ENCODE peak calls at places on chromosome 17, in ten cellular contexts. One of them, this sample, is unnamed.

GRCh38 chr17:81976332-81977210 is 858 bp upstream of the ASPSCR1 start:
- DNase-seq in HFFc6: no peak
- DNase-seq in GM10248: no peak
- DNase-seq in WTC11: peak; percentile 63
- DNase-seq in B cell: no peak
- DNase-seq in IMR-90: no peak
- DNase-seq in pancreas: peak; percentile 75
- DNase-seq in OCI-LY7: peak; percentile 48
- DNase-seq in prostate gland: no peak
- DNase-seq in fibroblast of villous mesenchyme: no peak
- DNase-seq in this sample: no peak

GRCh38 chr17:6393368-6393952 is 41.5 kb downstream of the AIPL1 start:
- DNase-seq in GM10248: no peak
- DNase-seq in WTC11: no peak
- DNase-seq in OCI-LY7: no peak
- DNase-seq in prostate gland: no peak
- DNase-seq in HFFc6: no peak
- DNase-seq in IMR-90: no peak
- DNase-seq in fibroblast of villous mesenchyme: no peak
- DNase-seq in pancreas: no peak
- DNase-seq in B cell: no peak
- DNase-seq in this sample: no peak

GRCh38 chr17:1462164-1463112 is 6.4 kb upstream of the CRK start:
- DNase-seq in WTC11: no peak
- DNase-seq in prostate gland: no peak
- DNase-seq in fibroblast of villous mesenchyme: peak; percentile 52
- DNase-seq in GM10248: no peak
- DNase-seq in OCI-LY7: no peak
- DNase-seq in HFFc6: no peak
- DNase-seq in IMR-90: no peak
- DNase-seq in B cell: peak; percentile 4
- DNase-seq in pancreas: peak; percentile 24
- DNase-seq in this sample: no peak

GRCh38 chr17:47305302-47305923 is 18.3 kb upstream of the EFCAB13 start:
- DNase-seq in fibroblast of villous mesenchyme: peak; percentile 86
- DNase-seq in GM10248: no peak
- DNase-seq in IMR-90: peak; percentile 93
- DNase-seq in OCI-LY7: no peak
- DNase-seq in prostate gland: no peak
- DNase-seq in WTC11: no peak
- DNase-seq in HFFc6: peak; percentile 90
- DNase-seq in pancreas: no peak
- DNase-seq in B cell: no peak
- DNase-seq in this sample: no peak

GRCh38 chr17:142876-143784 is 5.8 kb downstream of the SCGB1C2 start:
- DNase-seq in WTC11: no peak
- DNase-seq in B cell: no peak
- DNase-seq in pancreas: peak; percentile 13
- DNase-seq in HFFc6: no peak
- DNase-seq in IMR-90: no peak
- DNase-seq in OCI-LY7: no peak
- DNase-seq in fibroblast of villous mesenchyme: no peak
- DNase-seq in GM10248: no peak
- DNase-seq in prostate gland: no peak
- DNase-seq in this sample: no peak

GRCh38 chr17:986322-986929 is 6.8 kb upstream of the NXN start:
- DNase-seq in GM10248: no peak
- DNase-seq in OCI-LY7: no peak
- DNase-seq in prostate gland: no peak
- DNase-seq in HFFc6: no peak
- DNase-seq in pancreas: no peak
- DNase-seq in B cell: no peak
- DNase-seq in fibroblast of villous mesenchyme: no peak
- DNase-seq in IMR-90: no peak
- DNase-seq in WTC11: no peak
- DNase-seq in this sample: no peak

GRCh38 chr17:73800893-73801292 is 156.6 kb upstream of the SDK2 start:
- DNase-seq in fibroblast of villous mesenchyme: no peak
- DNase-seq in pancreas: no peak
- DNase-seq in GM10248: no peak
- DNase-seq in HFFc6: no peak
- DNase-seq in IMR-90: no peak
- DNase-seq in B cell: no peak
- DNase-seq in prostate gland: no peak
- DNase-seq in WTC11: no peak
- DNase-seq in OCI-LY7: no peak
- DNase-seq in this sample: no peak

GRCh38 chr17:70006159-70006558 is 68.9 kb upstream of the KCNJ16 start:
- DNase-seq in prostate gland: no peak
- DNase-seq in B cell: no peak
- DNase-seq in GM10248: no peak
- DNase-seq in HFFc6: no peak
- DNase-seq in WTC11: no peak
- DNase-seq in OCI-LY7: no peak
- DNase-seq in fibroblast of villous mesenchyme: no peak
- DNase-seq in IMR-90: peak; percentile 50
- DNase-seq in pancreas: no peak
- DNase-seq in this sample: no peak

GRCh38 chr17:15122857-15123256 is 142.3 kb downstream of the PMP22 start:
- DNase-seq in prostate gland: no peak
- DNase-seq in fibroblast of villous mesenchyme: no peak
- DNase-seq in HFFc6: peak; percentile 66
- DNase-seq in IMR-90: no peak
- DNase-seq in B cell: no peak
- DNase-seq in GM10248: no peak
- DNase-seq in pancreas: no peak
- DNase-seq in OCI-LY7: no peak
- DNase-seq in WTC11: no peak
- DNase-seq in this sample: no peak

GRCh38 chr17:21357281-21357680 is 18.9 kb upstream of the KCNJ12 start:
- DNase-seq in GM10248: no peak
- DNase-seq in HFFc6: no peak
- DNase-seq in prostate gland: no peak
- DNase-seq in pancreas: no peak
- DNase-seq in WTC11: no peak
- DNase-seq in B cell: no peak
- DNase-seq in OCI-LY7: no peak
- DNase-seq in fibroblast of villous mesenchyme: no peak
- DNase-seq in IMR-90: no peak
- DNase-seq in this sample: no peak

GRCh38 chr17:72407336-72408121 is 286.7 kb downstream of the SOX9 start:
- DNase-seq in B cell: no peak
- DNase-seq in IMR-90: peak; percentile 99
- DNase-seq in HFFc6: peak; percentile 98
- DNase-seq in WTC11: no peak
- DNase-seq in GM10248: peak; percentile 55
- DNase-seq in fibroblast of villous mesenchyme: peak; percentile 96
- DNase-seq in OCI-LY7: peak; percentile 58
- DNase-seq in pancreas: peak; percentile 83
- DNase-seq in prostate gland: peak; percentile 88
- DNase-seq in this sample: peak; percentile 58

GRCh38 chr17:75535871-75536270 is 10.4 kb downstream of the LLGL2 start:
- DNase-seq in HFFc6: no peak
- DNase-seq in GM10248: no peak
- DNase-seq in B cell: no peak
- DNase-seq in OCI-LY7: no peak
- DNase-seq in prostate gland: no peak
- DNase-seq in IMR-90: no peak
- DNase-seq in fibroblast of villous mesenchyme: no peak
- DNase-seq in pancreas: no peak
- DNase-seq in WTC11: no peak
- DNase-seq in this sample: no peak

GRCh38 chr17:7282752-7283321 is 1.3 kb downstream of the SLC2A4 start:
- DNase-seq in B cell: peak; percentile 33
- DNase-seq in fibroblast of villous mesenchyme: peak; percentile 28
- DNase-seq in IMR-90: no peak
- DNase-seq in GM10248: peak; percentile 26
- DNase-seq in prostate gland: no peak
- DNase-seq in WTC11: no peak
- DNase-seq in OCI-LY7: no peak
- DNase-seq in pancreas: no peak
- DNase-seq in HFFc6: no peak
- DNase-seq in this sample: peak; percentile 50

GRCh38 chr17:77596491-77597420 is 361.7 kb upstream of the TNRC6C start:
- DNase-seq in WTC11: no peak
- DNase-seq in fibroblast of villous mesenchyme: no peak
- DNase-seq in pancreas: no peak
- DNase-seq in IMR-90: no peak
- DNase-seq in prostate gland: no peak
- DNase-seq in GM10248: no peak
- DNase-seq in B cell: no peak
- DNase-seq in HFFc6: no peak
- DNase-seq in OCI-LY7: no peak
- DNase-seq in this sample: no peak

GRCh38 chr17:77803726-77804125 is 154.8 kb upstream of the TNRC6C start:
- DNase-seq in OCI-LY7: no peak
- DNase-seq in IMR-90: no peak
- DNase-seq in prostate gland: no peak
- DNase-seq in GM10248: no peak
- DNase-seq in HFFc6: no peak
- DNase-seq in fibroblast of villous mesenchyme: no peak
- DNase-seq in WTC11: no peak
- DNase-seq in B cell: no peak
- DNase-seq in pancreas: no peak
- DNase-seq in this sample: no peak

GRCh38 chr17:17403899-17404576 is 72.8 kb upstream of the MED9 start:
- DNase-seq in IMR-90: no peak
- DNase-seq in WTC11: no peak
- DNase-seq in GM10248: no peak
- DNase-seq in B cell: peak; percentile 87
- DNase-seq in OCI-LY7: peak; percentile 89
- DNase-seq in prostate gland: no peak
- DNase-seq in HFFc6: no peak
- DNase-seq in pancreas: no peak
- DNase-seq in fibroblast of villous mesenchyme: no peak
- DNase-seq in this sample: no peak

GRCh38 chr17:17412331-17412730 is 64.5 kb upstream of the MED9 start:
- DNase-seq in GM10248: no peak
- DNase-seq in prostate gland: no peak
- DNase-seq in B cell: no peak
- DNase-seq in pancreas: no peak
- DNase-seq in IMR-90: peak; percentile 82
- DNase-seq in OCI-LY7: no peak
- DNase-seq in fibroblast of villous mesenchyme: peak; percentile 69
- DNase-seq in HFFc6: peak; percentile 84
- DNase-seq in WTC11: no peak
- DNase-seq in this sample: no peak

GRCh38 chr17:17411692-17412091 is 65.1 kb upstream of the MED9 start:
- DNase-seq in GM10248: no peak
- DNase-seq in pancreas: no peak
- DNase-seq in fibroblast of villous mesenchyme: peak; percentile 52
- DNase-seq in prostate gland: no peak
- DNase-seq in WTC11: no peak
- DNase-seq in OCI-LY7: no peak
- DNase-seq in IMR-90: no peak
- DNase-seq in HFFc6: peak; percentile 74
- DNase-seq in B cell: no peak
- DNase-seq in this sample: no peak

GRCh38 chr17:17406225-17406624 is 70.6 kb upstream of the MED9 start:
- DNase-seq in HFFc6: no peak
- DNase-seq in GM10248: no peak
- DNase-seq in B cell: no peak
- DNase-seq in WTC11: no peak
- DNase-seq in OCI-LY7: no peak
- DNase-seq in IMR-90: no peak
- DNase-seq in fibroblast of villous mesenchyme: peak; percentile 26
- DNase-seq in prostate gland: no peak
- DNase-seq in pancreas: no peak
- DNase-seq in this sample: no peak

GRCh38 chr17:17408236-17408794 is 68.5 kb upstream of the MED9 start:
- DNase-seq in fibroblast of villous mesenchyme: peak; percentile 63
- DNase-seq in B cell: no peak
- DNase-seq in prostate gland: no peak
- DNase-seq in pancreas: no peak
- DNase-seq in IMR-90: peak; percentile 61
- DNase-seq in GM10248: no peak
- DNase-seq in HFFc6: no peak
- DNase-seq in OCI-LY7: no peak
- DNase-seq in WTC11: no peak
- DNase-seq in this sample: no peak
- TF ChIP-seq CTCF in fibroblast of villous mesenchyme: no peak
- TF ChIP-seq CTCF in B cell: no peak
- TF ChIP-seq CTCF in prostate gland: no peak
- TF ChIP-seq CTCF in pancreas: no peak
- TF ChIP-seq CTCF in IMR-90: no peak
- TF ChIP-seq CTCF in GM10248: no peak
- TF ChIP-seq CTCF in HFFc6: no peak
- TF ChIP-seq CTCF in OCI-LY7: no peak
- TF ChIP-seq CTCF in WTC11: no peak
- TF ChIP-seq CTCF in this sample: no peak

GRCh38 chr17:63433746-63434591 is 12.1 kb downstream of the CYB561 start:
- DNase-seq in pancreas: peak; percentile 79
- DNase-seq in fibroblast of villous mesenchyme: peak; percentile 93
- DNase-seq in OCI-LY7: no peak
- DNase-seq in HFFc6: peak; percentile 94
- DNase-seq in B cell: peak; percentile 30
- DNase-seq in IMR-90: peak; percentile 92
- DNase-seq in prostate gland: peak; percentile 56
- DNase-seq in GM10248: no peak
- DNase-seq in WTC11: no peak
- DNase-seq in this sample: no peak
- TF ChIP-seq CTCF in pancreas: no peak
- TF ChIP-seq CTCF in fibroblast of villous mesenchyme: no peak
- TF ChIP-seq CTCF in OCI-LY7: no peak
- TF ChIP-seq CTCF in HFFc6: peak; percentile 9
- TF ChIP-seq CTCF in B cell: no peak
- TF ChIP-seq CTCF in IMR-90: no peak
- TF ChIP-seq CTCF in prostate gland: no peak
- TF ChIP-seq CTCF in GM10248: no peak
- TF ChIP-seq CTCF in WTC11: no peak
- TF ChIP-seq CTCF in this sample: no peak

GRCh38 chr17:67376892-67377726 is at the start of gene PITPNC1:
- DNase-seq in fibroblast of villous mesenchyme: peak; percentile 89
- DNase-seq in B cell: peak; percentile 86
- DNase-seq in WTC11: peak; percentile 87
- DNase-seq in HFFc6: peak; percentile 83
- DNase-seq in pancreas: peak; percentile 90
- DNase-seq in IMR-90: peak; percentile 86
- DNase-seq in GM10248: peak; percentile 86
- DNase-seq in prostate gland: peak; percentile 87
- DNase-seq in OCI-LY7: peak; percentile 92
- DNase-seq in this sample: peak; percentile 90
- TF ChIP-seq CTCF in fibroblast of villous mesenchyme: no peak
- TF ChIP-seq CTCF in B cell: no peak
- TF ChIP-seq CTCF in WTC11: no peak
- TF ChIP-seq CTCF in HFFc6: no peak
- TF ChIP-seq CTCF in pancreas: no peak
- TF ChIP-seq CTCF in IMR-90: peak; percentile 7
- TF ChIP-seq CTCF in GM10248: no peak
- TF ChIP-seq CTCF in prostate gland: no peak
- TF ChIP-seq CTCF in OCI-LY7: peak; percentile 35
- TF ChIP-seq CTCF in this sample: peak; percentile 15

DNA sequence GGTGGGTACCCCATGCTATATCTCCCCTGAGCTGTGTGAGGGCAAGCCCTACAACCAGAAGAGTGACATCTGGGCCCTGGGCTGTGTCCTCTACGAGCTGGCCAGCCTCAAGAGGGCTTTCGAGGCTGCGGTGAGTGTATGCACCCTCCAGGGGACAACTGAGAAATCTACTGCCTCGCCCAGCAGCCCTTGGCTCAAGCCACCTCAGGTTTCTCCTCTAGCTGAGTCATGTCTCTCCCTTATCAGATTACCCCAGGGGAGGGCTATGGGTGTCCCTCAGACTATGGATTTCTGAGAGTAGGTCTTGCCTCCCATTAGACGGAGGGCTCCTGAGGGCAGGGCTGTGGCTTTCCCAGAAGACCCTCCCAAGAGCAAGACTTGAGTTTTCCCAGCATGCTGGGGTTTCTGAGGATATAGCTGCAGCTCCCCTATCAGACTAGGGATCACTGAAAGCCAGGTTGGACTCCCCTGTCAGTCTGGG is 6.7 kb downstream of the NEK8 start:
- DNase-seq in OCI-LY7: no peak
- DNase-seq in fibroblast of villous mesenchyme: no peak
- DNase-seq in prostate gland: no peak
- DNase-seq in HFFc6: no peak
- DNase-seq in pancreas: no peak
- DNase-seq in WTC11: no peak
- DNase-seq in GM10248: no peak
- DNase-seq in B cell: no peak
- DNase-seq in IMR-90: no peak
- DNase-seq in this sample: no peak
- TF ChIP-seq CTCF in OCI-LY7: no peak
- TF ChIP-seq CTCF in fibroblast of villous mesenchyme: no peak
- TF ChIP-seq CTCF in prostate gland: no peak
- TF ChIP-seq CTCF in HFFc6: no peak
- TF ChIP-seq CTCF in pancreas: no peak
- TF ChIP-seq CTCF in WTC11: no peak
- TF ChIP-seq CTCF in GM10248: no peak
- TF ChIP-seq CTCF in B cell: no peak
- TF ChIP-seq CTCF in IMR-90: no peak
- TF ChIP-seq CTCF in this sample: no peak